ENCODE peak calls at places on chromosomes 13 and 19, in six cellular contexts. E is endodermal cell, V is foreskin keratinocyte, A is AML-193, Y is T-helper 2 cell, K is thoracic aorta. N is an unnamed sample.

GRCh38 chr19:18853755-18854427 is 22.1 kb downstream of the UPF1 start:
- DNase-seq in E (no peak), V (no peak), A (no peak), Y (no peak), K (no peak), N (peak; percentile 22)

GRCh38 chr19:40590464-40591265 is 10.5 kb upstream of the LTBP4 start:
- DNase-seq in E (peak; percentile 38), V (no peak), A (no peak), Y (no peak), K (no peak), N (no peak)

GRCh38 chr19:11382898-11383705 is 1.0 kb downstream of the EPOR start:
- DNase-seq in E (peak; percentile 94), V (no peak), A (no peak), Y (peak; percentile 48), K (no peak), N (peak; percentile 70)

GRCh38 chr19:40320558-40320935 is 27.6 kb downstream of the C19orf47 start:
- DNase-seq in E (no peak), V (no peak), A (no peak), Y (no peak), K (no peak), N (no peak)

GRCh38 chr19:43124360-43124759 is 41.9 kb upstream of the PSG2 start:
- DNase-seq in E (no peak), V (no peak), A (no peak), Y (no peak), K (no peak), N (no peak)

GRCh38 chr19:13045812-13046211 is 50.5 kb downstream of the NFIX start:
- DNase-seq in E (no peak), V (no peak), A (no peak), Y (no peak), K (no peak), N (no peak)

GRCh38 chr19:8877854-8878705 is 45.9 kb downstream of the MBD3L1 start:
- DNase-seq in E (peak; percentile 51), V (no peak), A (no peak), Y (no peak), K (no peak), N (no peak)

GRCh38 chr13:107680115-107680514 is 535.2 kb downstream of the LIG4 start:
- DNase-seq in E (no peak), V (no peak), A (no peak), Y (no peak), K (no peak), N (no peak)

GRCh38 chr13:72745260-72745659 is 17.5 kb downstream of the BORA start:
- DNase-seq in E (no peak), V (no peak), A (no peak), Y (no peak), K (no peak), N (no peak)

GRCh38 chr19:48844472-48844871 is 8.2 kb upstream of the HSD17B14 start:
- DNase-seq in E (peak; percentile 65), V (no peak), A (no peak), Y (peak; percentile 58), K (no peak), N (peak; percentile 44)